ENCODE peak calls at places on chromosomes 12 and 14, in five cellular contexts. J is ELF-1, B is NCI-H774, K is G401, L is Calu3. R is an unnamed sample.

GRCh38 chr12:70664463-70664862 is 27.2 kb upstream of the PTPRB start:
- DNase-seq in K (peak; percentile 54), B (no peak), J (peak; percentile 13), L (no peak), R (no peak)

GRCh38 chr14:69135133-69135532 is 17.8 kb downstream of the DCAF5 start:
- DNase-seq in B (no peak), J (no peak), L (no peak), K (no peak), R (no peak)

GRCh38 chr14:78401866-78402265 is 231.7 kb downstream of the NRXN3 start:
- DNase-seq in J (no peak), L (no peak), K (no peak), B (no peak), R (no peak)

GRCh38 chr14:61342486-61342885 is 21.1 kb downstream of the PRKCH start:
- DNase-seq in B (no peak), J (no peak), K (no peak), L (no peak), R (no peak)

GRCh38 chr12:65655074-65655493 is 169.2 kb upstream of the HMGA2 start:
- DNase-seq in J (no peak), L (no peak), B (no peak), K (no peak), R (no peak)

GRCh38 chr12:131330106-131330820 is 376.6 kb downstream of the ADGRD1 start:
- DNase-seq in L (no peak), B (no peak), J (no peak), K (no peak), R (no peak)

GRCh38 chr12:46556105-46556559 is 183.6 kb upstream of the SLC38A2 start:
- DNase-seq in J (no peak), L (no peak), K (no peak), B (no peak), R (peak; percentile 72)

GRCh38 chr12:51323966-51324895 is at the start of gene BIN2:
- DNase-seq in K (no peak), L (no peak), B (no peak), J (peak; percentile 31), R (no peak)

GRCh38 chr12:19808371-19808770 is 369.1 kb downstream of the AEBP2 start:
- DNase-seq in B (no peak), L (no peak), J (no peak), K (no peak), R (no peak)

GRCh38 chr14:106879241-106879640 is 1352.9 kb downstream of the TMEM121 start:
- DNase-seq in J (no peak), B (no peak), K (no peak), L (peak; percentile 88), R (no peak)

GRCh38 chr12:91423336-91424050 is 240.9 kb upstream of the DCN start:
- DNase-seq in K (peak; percentile 90), J (no peak), B (no peak), L (no peak), R (no peak)

GRCh38 chr12:94753071-94753779 is 102.9 kb upstream of the TMCC3 start:
- DNase-seq in J (no peak), L (no peak), B (no peak), K (peak; percentile 78), R (no peak)

GRCh38 chr14:93375673-93376156 is 28.7 kb downstream of the COX8C start:
- DNase-seq in B (no peak), J (no peak), L (no peak), K (no peak), R (no peak)

GRCh38 chr12:76422878-76423438 is 74.7 kb upstream of the BBS10 start:
- DNase-seq in B (no peak), L (no peak), K (no peak), J (no peak), R (peak; percentile 8)

GRCh38 chr14:73738518-73739173 is 24.5 kb upstream of the PNMA1 start:
- DNase-seq in B (no peak), K (no peak), L (no peak), J (no peak), R (no peak)

GRCh38 chr12:76790564-76791552 is 26.9 kb downstream of the ZDHHC17 start:
- DNase-seq in B (peak; percentile 31), J (no peak), K (peak; percentile 63), L (no peak), R (no peak)

GRCh38 chr12:20731274-20731673 is 36.1 kb downstream of the SLCO1C1 start:
- DNase-seq in K (no peak), B (no peak), L (no peak), J (no peak), R (no peak)

GRCh38 chr14:67444395-67444794 is 32.4 kb upstream of the PLEK2 start:
- DNase-seq in L (no peak), K (no peak), B (no peak), J (no peak), R (peak; percentile 26)

GRCh38 chr12:106080786-106081185 is 58.0 kb downstream of the NUAK1 start:
- DNase-seq in J (no peak), K (no peak), L (no peak), B (no peak), R (no peak)

GRCh38 chr14:22386924-22387775 is 201.9 kb downstream of the DAD1 start:
- DNase-seq in L (peak; percentile 74), K (peak; percentile 85), B (peak; percentile 50), J (peak; percentile 78), R (no peak)

GRCh38 chr14:104989951-104990303 is 4.3 kb downstream of the CLBA1 start:
- DNase-seq in B (no peak), K (no peak), L (no peak), J (no peak), R (no peak)

GRCh38 chr12:92717202-92717601 is 14.4 kb downstream of the PLEKHG7 start:
- DNase-seq in J (no peak), B (no peak), K (no peak), L (peak; percentile 12), R (no peak)

GRCh38 chr14:105010106-105010505 is 10.8 kb downstream of the CDCA4 start:
- DNase-seq in J (no peak), K (no peak), L (no peak), B (no peak), R (no peak)

GRCh38 chr12:50315803-50316202 is 32.5 kb upstream of the LIMA1 start:
- DNase-seq in K (no peak), J (no peak), L (no peak), B (no peak), R (no peak)

GRCh38 chr12:112431965-112432364 is 13.2 kb downstream of the PTPN11 start:
- DNase-seq in B (no peak), K (no peak), L (no peak), J (no peak), R (no peak)

GRCh38 chr14:99247091-99247729 is 24.8 kb downstream of the BCL11B start:
- DNase-seq in B (no peak), L (no peak), J (no peak), K (no peak), R (no peak)

GRCh38 chr12:102990419-102990818 is 32.9 kb downstream of the ASCL1 start:
- DNase-seq in B (peak; percentile 33), K (peak; percentile 9), J (peak; percentile 23), L (no peak), R (no peak)

GRCh38 chr12:106118-106561 is 39.6 kb downstream of the IQSEC3 start:
- DNase-seq in L (no peak), J (peak; percentile 52), K (no peak), B (peak; percentile 87), R (no peak)

GRCh38 chr12:122799635-122800243 is 25.4 kb downstream of the CCDC62 start:
- DNase-seq in K (no peak), J (no peak), B (no peak), L (no peak), R (no peak)

GRCh38 chr12:26740991-26741390 is 92.0 kb downstream of the ITPR2 start:
- DNase-seq in B (peak; percentile 41), J (no peak), K (no peak), L (no peak), R (no peak)

GRCh38 chr12:2267624-2268477 is 215.1 kb downstream of the CACNA1C start:
- DNase-seq in J (peak; percentile 62), B (no peak), L (no peak), K (peak; percentile 82), R (no peak)